ENCODE peak calls at places on chromosomes 3 and 15, in four cellular contexts. One of them, this sample, is unnamed.
A peak's percentile ranks its signal among the peaks of the same experiment; 100 is the strongest.

GRCh38 chr3:40302784-40303183 is 6.7 kb upstream of the EIF1B start:
- DNase-seq in K562: no peak
- DNase-seq in HepG2: no peak
- DNase-seq in GM12878: no peak
- DNase-seq in this sample: no peak

GRCh38 chr3:187619461-187619860 is 50.7 kb downstream of the SST start:
- DNase-seq in K562: no peak
- DNase-seq in HepG2: no peak
- DNase-seq in GM12878: no peak
- DNase-seq in this sample: no peak

GRCh38 chr3:63625161-63625560 is 27.3 kb upstream of the SNTN start:
- DNase-seq in K562: no peak
- DNase-seq in HepG2: no peak
- DNase-seq in GM12878: no peak
- DNase-seq in this sample: no peak

GRCh38 chr3:109337393-109337792 is at the start of gene DPPA4:
- DNase-seq in K562: no peak
- DNase-seq in HepG2: no peak
- DNase-seq in GM12878: no peak
- DNase-seq in this sample: no peak

GRCh38 chr3:134485075-134485536 is 679 bp downstream of the ANAPC13 start:
- DNase-seq in K562: peak; percentile 18
- DNase-seq in HepG2: peak; percentile 25
- DNase-seq in GM12878: no peak
- DNase-seq in this sample: no peak

GRCh38 chr3:67605377-67605776 is 49.0 kb downstream of the SUCLG2 start:
- DNase-seq in K562: no peak
- DNase-seq in HepG2: no peak
- DNase-seq in GM12878: no peak
- DNase-seq in this sample: no peak

GRCh38 chr15:32905481-32905880 is 187.7 kb downstream of the GREM1 start:
- DNase-seq in K562: no peak
- DNase-seq in HepG2: no peak
- DNase-seq in GM12878: no peak
- DNase-seq in this sample: no peak

GRCh38 chr3:100002599-100003350 is 111.5 kb downstream of the FILIP1L start:
- DNase-seq in K562: peak; percentile 13
- DNase-seq in HepG2: peak; percentile 91
- DNase-seq in GM12878: no peak
- DNase-seq in this sample: no peak

GRCh38 chr15:20644026-20644425 is 102.4 kb upstream of the GOLGA6L6 start:
- DNase-seq in K562: no peak
- DNase-seq in HepG2: no peak
- DNase-seq in GM12878: no peak
- DNase-seq in this sample: no peak

DNA sequence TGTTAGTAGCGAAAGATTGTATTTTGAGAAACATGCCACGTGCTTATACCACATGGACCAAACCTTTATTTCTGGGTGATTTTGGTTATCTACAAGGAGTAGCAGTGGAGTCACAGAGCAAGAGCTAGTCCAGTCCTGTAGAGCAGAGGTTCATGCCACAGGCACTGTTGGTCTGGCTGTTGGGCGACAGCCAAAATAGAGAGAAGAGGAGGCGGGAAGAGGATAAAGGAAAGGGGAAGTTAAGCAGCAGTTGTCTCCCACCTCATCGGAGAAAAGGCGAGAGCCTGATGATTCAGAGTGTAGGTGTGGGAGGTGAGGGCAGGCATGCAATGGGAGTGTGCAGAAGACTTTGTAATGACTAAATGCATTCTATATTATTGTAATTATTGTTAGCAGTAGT is 237.5 kb upstream of the ROPN1 start:
- DNase-seq in K562: no peak
- DNase-seq in HepG2: no peak
- DNase-seq in GM12878: no peak
- DNase-seq in this sample: no peak
- TF ChIP-seq CREB1 in K562: no peak
- TF ChIP-seq CREB1 in HepG2: no peak
- TF ChIP-seq CREB1 in GM12878: no peak
- TF ChIP-seq CREB1 in this sample: no peak

DNA sequence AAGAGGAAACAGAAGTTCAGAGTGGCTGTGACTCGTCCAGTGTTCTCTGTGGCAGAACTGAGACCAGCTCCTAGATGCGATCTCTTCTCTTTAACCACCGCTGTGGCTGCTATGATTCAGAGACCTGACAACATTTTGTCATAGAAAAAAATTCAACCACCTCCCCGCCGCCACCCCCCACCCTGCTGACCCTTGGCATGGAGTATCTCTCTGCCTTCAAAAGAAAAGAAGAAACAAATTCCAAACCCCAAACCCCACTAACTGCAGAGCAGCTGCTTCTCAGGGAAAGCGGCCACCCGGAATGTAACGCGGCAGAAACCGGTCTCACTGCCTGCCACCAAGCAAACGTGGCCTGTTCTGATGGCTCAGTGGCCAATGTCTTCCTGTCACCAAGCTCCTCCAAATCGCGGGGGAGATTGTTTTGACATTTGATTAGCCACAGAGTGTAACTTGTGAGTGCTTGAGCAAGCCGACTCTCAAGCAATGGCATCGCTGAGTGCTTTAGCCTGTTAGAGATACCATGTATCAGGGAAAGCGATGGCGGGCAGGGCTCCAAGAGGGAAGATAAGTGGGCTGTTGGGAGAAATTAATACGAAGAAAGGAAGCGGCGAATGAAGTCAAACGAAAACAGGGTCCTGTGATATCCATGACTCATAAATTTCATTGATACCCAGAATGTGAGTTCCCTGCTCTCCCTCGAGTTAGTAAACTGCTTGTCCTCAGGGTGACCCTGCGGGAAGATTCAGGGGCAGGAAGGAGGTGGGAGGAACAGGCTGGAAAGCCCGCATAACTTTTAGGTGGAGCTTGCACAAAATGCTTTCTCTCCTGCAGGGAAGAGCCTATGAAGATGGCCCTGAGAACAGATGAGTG is 44.8 kb upstream of the TLE3 start:
- DNase-seq in K562: no peak
- DNase-seq in HepG2: no peak
- DNase-seq in GM12878: no peak
- DNase-seq in this sample: no peak
- TF ChIP-seq TAF1 in K562: no peak
- TF ChIP-seq TAF1 in HepG2: no peak
- TF ChIP-seq TAF1 in GM12878: no peak
- TF ChIP-seq TAF1 in this sample: no peak

DNA sequence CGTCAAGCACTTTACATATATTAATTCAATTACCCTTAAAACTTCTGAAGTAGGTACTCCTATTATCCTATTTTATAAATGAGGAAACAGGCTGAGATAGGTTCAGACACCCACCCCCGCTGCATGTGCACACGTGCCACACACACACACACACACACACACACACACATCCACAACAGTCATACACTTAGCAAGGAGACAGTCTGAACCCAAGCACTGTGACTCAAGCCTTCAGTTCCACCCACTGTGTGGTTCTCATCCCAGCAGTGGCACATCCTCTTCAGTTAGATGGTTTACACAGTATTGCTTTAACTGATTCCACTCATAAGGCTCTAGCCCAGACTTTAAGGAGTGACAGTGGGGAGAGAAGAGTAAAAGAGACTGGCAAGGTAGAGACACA is 91.1 kb upstream of the FGF7 start:
- DNase-seq in K562: no peak
- DNase-seq in HepG2: no peak
- DNase-seq in GM12878: no peak
- DNase-seq in this sample: no peak
- TF ChIP-seq CREB1 in K562: no peak
- TF ChIP-seq CREB1 in HepG2: no peak
- TF ChIP-seq CREB1 in GM12878: no peak
- TF ChIP-seq CREB1 in this sample: no peak

GRCh38 chr3:34568766-34569165 is 770.3 kb downstream of the PDCD6IP start:
- DNase-seq in K562: no peak
- DNase-seq in HepG2: no peak
- DNase-seq in GM12878: no peak
- DNase-seq in this sample: no peak
- TF ChIP-seq TAF1 in K562: no peak
- TF ChIP-seq TAF1 in HepG2: no peak
- TF ChIP-seq TAF1 in GM12878: no peak
- TF ChIP-seq TAF1 in this sample: no peak

DNA sequence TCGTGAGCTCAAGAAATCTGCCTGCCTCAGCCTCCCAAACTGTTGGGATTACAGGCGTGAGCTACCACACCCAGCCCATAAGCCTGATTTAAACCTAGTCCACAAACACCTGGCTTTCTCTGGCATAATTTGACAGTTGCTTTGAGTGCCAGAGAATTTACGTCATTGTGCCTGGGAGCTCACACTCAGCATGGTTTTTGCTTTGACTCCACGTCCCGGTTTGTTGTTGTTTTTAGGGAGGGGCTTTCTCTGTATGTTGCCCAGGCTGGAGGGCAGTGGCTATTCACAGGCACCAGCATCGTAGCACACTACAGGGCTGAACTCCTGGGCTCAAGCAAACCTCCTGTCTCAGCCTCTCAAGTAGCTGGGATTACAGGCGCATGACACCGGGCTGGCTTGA is 32.6 kb downstream of the CEMIP start:
- DNase-seq in K562: no peak
- DNase-seq in HepG2: no peak
- DNase-seq in GM12878: no peak
- DNase-seq in this sample: no peak
- TF ChIP-seq CREB1 in K562: no peak
- TF ChIP-seq CREB1 in HepG2: no peak
- TF ChIP-seq CREB1 in GM12878: no peak
- TF ChIP-seq CREB1 in this sample: no peak

DNA sequence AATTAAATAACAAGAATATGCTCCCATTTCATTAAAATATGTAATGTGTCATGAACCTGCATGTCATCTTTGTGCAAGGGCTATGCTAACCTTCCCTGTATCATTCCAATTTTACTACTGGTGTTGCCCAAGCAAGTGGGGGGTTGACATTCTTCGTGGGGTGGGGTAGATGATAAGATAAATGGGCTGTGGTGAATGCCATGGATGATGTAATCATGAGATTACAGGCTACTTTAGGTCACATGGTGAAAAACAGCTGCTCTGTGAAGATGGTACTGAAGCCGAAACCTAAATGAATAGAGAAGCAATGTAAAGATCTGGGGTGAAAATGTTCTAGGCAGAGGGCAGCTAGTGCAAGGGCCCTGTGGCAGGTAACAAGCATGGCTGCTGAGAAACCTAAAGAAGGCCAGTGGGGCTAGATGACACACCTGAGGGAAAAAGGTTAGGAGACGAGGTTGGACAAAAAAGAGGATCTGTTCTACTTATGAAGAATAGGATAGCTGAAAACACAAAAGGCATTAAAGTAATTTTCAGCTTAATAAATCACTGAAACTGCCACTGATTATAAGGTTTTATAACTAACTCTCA is 35.1 kb downstream of the MTMR10 start:
- DNase-seq in K562: no peak
- DNase-seq in HepG2: no peak
- DNase-seq in GM12878: no peak
- DNase-seq in this sample: no peak
- TF ChIP-seq TAF1 in K562: no peak
- TF ChIP-seq TAF1 in HepG2: no peak
- TF ChIP-seq TAF1 in GM12878: no peak
- TF ChIP-seq TAF1 in this sample: no peak

DNA sequence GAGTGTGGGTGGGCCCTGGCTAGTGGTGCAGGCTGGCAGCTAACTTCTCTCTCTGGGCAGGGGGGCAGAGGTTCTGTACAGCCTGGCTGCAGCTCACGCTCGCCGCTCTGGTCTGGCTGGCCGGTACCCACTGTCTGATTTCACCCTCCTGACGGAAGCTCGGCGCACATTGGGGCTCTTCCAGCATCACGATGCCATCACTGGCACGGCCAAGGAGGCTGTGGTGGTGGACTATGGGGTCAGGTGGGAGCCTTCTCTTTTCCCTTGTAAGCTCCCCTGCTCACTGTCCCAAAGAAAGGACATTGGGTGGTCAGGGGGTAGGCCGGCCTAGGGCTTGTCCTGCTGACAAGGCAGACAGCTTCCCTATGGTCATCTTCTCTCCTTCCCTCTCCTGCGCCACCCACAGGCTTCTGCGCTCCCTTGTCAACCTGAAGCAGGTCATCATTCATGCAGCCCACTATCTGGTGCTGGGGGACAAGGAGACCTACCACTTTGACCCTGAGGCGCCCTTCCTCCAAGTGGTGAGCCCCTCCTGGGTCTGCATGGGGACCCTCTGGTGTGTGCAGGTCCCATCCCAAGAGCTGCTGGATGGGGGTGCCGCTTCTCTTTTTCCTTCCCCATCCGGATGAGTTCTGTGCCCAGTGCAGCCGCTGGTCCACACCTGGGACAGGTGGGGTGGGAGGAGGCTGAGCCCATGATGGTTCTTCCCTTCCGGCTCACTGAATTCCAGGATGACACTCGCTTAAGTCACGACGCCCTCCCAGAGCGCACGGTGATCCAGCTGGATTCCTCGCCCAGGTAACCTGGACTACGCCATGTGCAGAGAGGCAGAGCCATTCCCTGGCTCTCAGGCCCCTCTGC is 7.6 kb downstream of the MAN2A2 start:
- DNase-seq in K562: no peak
- DNase-seq in HepG2: no peak
- DNase-seq in GM12878: no peak
- DNase-seq in this sample: no peak
- TF ChIP-seq CREB1 in K562: no peak
- TF ChIP-seq CREB1 in HepG2: no peak
- TF ChIP-seq CREB1 in GM12878: no peak
- TF ChIP-seq CREB1 in this sample: no peak

DNA sequence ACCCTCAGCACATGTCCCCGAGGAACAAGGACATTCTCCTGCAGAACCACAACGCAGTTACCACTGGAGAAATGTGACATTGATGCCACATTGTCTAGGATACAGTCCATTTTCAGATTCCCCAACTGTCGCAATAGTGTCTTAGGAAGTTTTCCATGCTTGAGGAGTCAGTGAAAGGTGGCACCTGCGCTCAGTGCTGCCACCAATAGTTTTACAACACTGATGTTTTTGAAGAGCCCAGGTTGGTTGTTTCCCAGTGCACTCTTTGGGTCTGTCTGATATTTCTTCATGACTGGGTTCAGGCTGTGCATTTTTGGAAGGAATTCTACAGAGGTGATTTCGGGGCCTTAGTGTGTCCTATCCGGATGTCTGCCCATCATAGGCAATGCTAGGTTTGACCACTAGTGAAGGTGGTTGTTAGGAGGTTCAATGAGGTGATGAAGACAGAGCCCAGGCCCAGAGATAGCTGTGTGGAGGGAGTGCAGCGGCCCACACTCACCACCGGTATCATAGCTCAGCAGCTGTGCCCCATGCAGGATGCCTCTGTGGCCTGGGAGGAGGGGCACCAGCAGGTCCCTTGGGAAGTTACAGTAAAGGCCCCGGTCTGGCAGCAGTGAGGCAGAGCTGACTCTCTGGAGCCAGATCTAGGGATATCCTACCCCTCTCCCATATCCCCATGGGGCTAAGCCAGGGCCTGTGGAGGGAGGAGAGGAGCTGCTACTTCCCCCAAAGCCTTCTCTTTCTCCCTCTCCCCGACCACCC is 96.6 kb downstream of the DNAJB8 start:
- DNase-seq in K562: no peak
- DNase-seq in HepG2: no peak
- DNase-seq in GM12878: no peak
- DNase-seq in this sample: no peak
- TF ChIP-seq TAF1 in K562: no peak
- TF ChIP-seq TAF1 in HepG2: no peak
- TF ChIP-seq TAF1 in GM12878: no peak
- TF ChIP-seq TAF1 in this sample: no peak

GRCh38 chr15:28025413-28025812 is 73.7 kb downstream of the OCA2 start:
- DNase-seq in K562: no peak
- DNase-seq in HepG2: no peak
- DNase-seq in GM12878: no peak
- DNase-seq in this sample: no peak
- TF ChIP-seq CREB1 in K562: no peak
- TF ChIP-seq CREB1 in HepG2: no peak
- TF ChIP-seq CREB1 in GM12878: no peak
- TF ChIP-seq CREB1 in this sample: no peak

This sample was measured in H1.